ENCODE peak calls at places on chromosomes 5 and 9, in eight cellular contexts. K, D, Q, U, I, S, N and L are unnamed samples.

GRCh38 chr5:159091051-159091450 is 8.7 kb downstream of the EBF1 start:
- DNase-seq in D (no peak), Q (no peak), I (no peak), N (no peak), U (no peak), S (peak), K (no peak), L (no peak)

GRCh38 chr9:14768561-14769234 is 46.2 kb upstream of the CER1 start:
- DNase-seq in N (peak), D (no peak), I (no peak), Q (no peak), U (no peak), S (peak), K (peak), L (no peak)

GRCh38 chr9:131397100-131397790 is 3.4 kb downstream of the PRRC2B start:
- DNase-seq in D (no peak), I (no peak), Q (no peak), K (no peak), U (no peak), S (no peak), N (peak), L (no peak)

GRCh38 chr5:10323588-10324488 is 16.1 kb upstream of the CMBL start:
- DNase-seq in D (no peak), K (no peak), S (no peak), I (no peak), N (no peak), Q (no peak), U (no peak), L (no peak)

GRCh38 chr5:138053554-138053953 is 20.7 kb upstream of the FAM13B start:
- DNase-seq in I (no peak), S (no peak), D (no peak), K (no peak), N (no peak), Q (no peak), U (no peak), L (no peak)

GRCh38 chr5:74017786-74018211 is 391.8 kb downstream of the ARHGEF28 start:
- DNase-seq in K (peak), Q (no peak), U (peak), S (peak), I (no peak), D (no peak), N (peak), L (peak)

GRCh38 chr5:78399115-78399514 is 38.7 kb downstream of the SCAMP1 start:
- DNase-seq in D (no peak), U (no peak), S (no peak), K (peak), N (peak), Q (no peak), I (no peak), L (no peak)

GRCh38 chr5:180370861-180371641 is 17.9 kb upstream of the GFPT2 start:
- DNase-seq in S (no peak), K (peak), D (no peak), N (no peak), I (no peak), Q (peak), U (no peak), L (no peak)

GRCh38 chr5:176388341-176389113 is at the start of the genes HIGD2A and NOP16:
- DNase-seq in S (peak), U (peak), I (peak), K (peak), N (peak), D (peak), Q (peak), L (peak)

GRCh38 chr5:96064905-96065304 is 103.3 kb upstream of the ELL2 start:
- DNase-seq in Q (no peak), D (no peak), I (no peak), K (no peak), U (no peak), N (no peak), S (no peak), L (no peak)

GRCh38 chr5:101271416-101271815 is 368.3 kb upstream of the ST8SIA4 start:
- DNase-seq in Q (no peak), I (no peak), D (no peak), U (no peak), S (no peak), N (no peak), K (no peak), L (no peak)

GRCh38 chr9:74304598-74304997 is 192.5 kb upstream of the RORB start:
- DNase-seq in N (no peak), I (no peak), Q (no peak), S (no peak), K (no peak), U (no peak), D (no peak), L (no peak)

GRCh38 chr5:109141499-109142200 is 268.1 kb downstream of the PJA2 start:
- DNase-seq in U (no peak), I (no peak), D (no peak), N (no peak), S (no peak), K (no peak), Q (peak), L (no peak)

GRCh38 chr9:120841930-120842684 is 615 bp downstream of the PSMD5 start:
- DNase-seq in K (no peak), Q (no peak), D (no peak), I (no peak), N (peak), S (no peak), U (no peak), L (no peak)

GRCh38 chr9:108924436-108924835 is 9.5 kb downstream of the ELP1 start:
- DNase-seq in Q (no peak), N (no peak), K (no peak), I (no peak), D (no peak), U (no peak), S (no peak), L (no peak)

GRCh38 chr9:130140701-130141100 is 31.5 kb upstream of the NCS1 start:
- DNase-seq in K (peak), U (peak), D (no peak), S (no peak), Q (no peak), N (no peak), I (no peak), L (no peak)